ENCODE peak calls at places on chromosomes 2 and 18, in seven cellular contexts. One of them, this sample, is unnamed.

GRCh38 chr2:186294489-186294888 is 191.6 kb upstream of the ZC3H15 start:
- DNase-seq in endothelial cell: no peak
- DNase-seq in HFFc6: no peak
- DNase-seq in PC-3: no peak
- DNase-seq in H9: no peak
- DNase-seq in dorsolateral prefrontal cortex: no peak
- DNase-seq in GM06990: no peak
- DNase-seq in this sample: no peak

GRCh38 chr2:96540136-96540535 is 3.6 kb downstream of the ARID5A start:
- DNase-seq in HFFc6: peak; percentile 89
- DNase-seq in H9: no peak
- DNase-seq in endothelial cell: no peak
- DNase-seq in dorsolateral prefrontal cortex: no peak
- DNase-seq in PC-3: peak; percentile 90
- DNase-seq in GM06990: no peak
- DNase-seq in this sample: no peak

GRCh38 chr2:227939271-227940027 is 68.0 kb downstream of the DAW1 start:
- DNase-seq in H9: peak; percentile 64
- DNase-seq in GM06990: no peak
- DNase-seq in HFFc6: peak; percentile 27
- DNase-seq in PC-3: peak; percentile 67
- DNase-seq in dorsolateral prefrontal cortex: peak; percentile 50
- DNase-seq in endothelial cell: no peak
- DNase-seq in this sample: no peak

GRCh38 chr2:119768731-119769130 is 9.0 kb downstream of the PTPN4 start:
- DNase-seq in dorsolateral prefrontal cortex: no peak
- DNase-seq in endothelial cell: no peak
- DNase-seq in PC-3: no peak
- DNase-seq in HFFc6: no peak
- DNase-seq in H9: no peak
- DNase-seq in GM06990: no peak
- DNase-seq in this sample: no peak

GRCh38 chr2:191789791-191790190 is 57.1 kb downstream of the CAVIN2 start:
- DNase-seq in GM06990: no peak
- DNase-seq in H9: no peak
- DNase-seq in dorsolateral prefrontal cortex: no peak
- DNase-seq in endothelial cell: no peak
- DNase-seq in PC-3: no peak
- DNase-seq in HFFc6: no peak
- DNase-seq in this sample: no peak

GRCh38 chr2:229407170-229407569 is 136.1 kb upstream of the PID1 start:
- DNase-seq in endothelial cell: no peak
- DNase-seq in PC-3: peak; percentile 83
- DNase-seq in dorsolateral prefrontal cortex: peak; percentile 51
- DNase-seq in H9: no peak
- DNase-seq in HFFc6: peak; percentile 74
- DNase-seq in GM06990: no peak
- DNase-seq in this sample: peak; percentile 74

GRCh38 chr18:56637897-56638231 is 528 bp downstream of the TXNL1 start:
- DNase-seq in GM06990: no peak
- DNase-seq in dorsolateral prefrontal cortex: no peak
- DNase-seq in PC-3: peak; percentile 8
- DNase-seq in H9: no peak
- DNase-seq in HFFc6: no peak
- DNase-seq in endothelial cell: peak; percentile 5
- DNase-seq in this sample: no peak

GRCh38 chr2:41136966-41137494 is 685.1 kb upstream of the SLC8A1 start:
- DNase-seq in endothelial cell: no peak
- DNase-seq in dorsolateral prefrontal cortex: no peak
- DNase-seq in PC-3: peak; percentile 45
- DNase-seq in GM06990: no peak
- DNase-seq in HFFc6: no peak
- DNase-seq in H9: no peak
- DNase-seq in this sample: no peak

GRCh38 chr2:118089015-118089800 is 937 bp downstream of the INSIG2 start:
- DNase-seq in endothelial cell: peak; percentile 19
- DNase-seq in GM06990: no peak
- DNase-seq in dorsolateral prefrontal cortex: no peak
- DNase-seq in PC-3: peak; percentile 48
- DNase-seq in HFFc6: peak; percentile 22
- DNase-seq in H9: no peak
- DNase-seq in this sample: no peak

GRCh38 chr18:36464126-36464651 is 166.7 kb downstream of the FHOD3 start:
- DNase-seq in dorsolateral prefrontal cortex: no peak
- DNase-seq in HFFc6: peak; percentile 50
- DNase-seq in endothelial cell: no peak
- DNase-seq in PC-3: no peak
- DNase-seq in GM06990: no peak
- DNase-seq in H9: no peak
- DNase-seq in this sample: no peak

GRCh38 chr2:73896362-73897239 is 3.8 kb downstream of the ACTG2 start:
- DNase-seq in HFFc6: peak; percentile 64
- DNase-seq in GM06990: no peak
- DNase-seq in H9: no peak
- DNase-seq in dorsolateral prefrontal cortex: no peak
- DNase-seq in PC-3: no peak
- DNase-seq in endothelial cell: no peak
- DNase-seq in this sample: no peak

GRCh38 chr2:177072069-177072468 is 140.5 kb upstream of the HNRNPA3 start:
- DNase-seq in dorsolateral prefrontal cortex: no peak
- DNase-seq in endothelial cell: no peak
- DNase-seq in H9: no peak
- DNase-seq in GM06990: no peak
- DNase-seq in PC-3: no peak
- DNase-seq in HFFc6: no peak
- DNase-seq in this sample: no peak

GRCh38 chr2:181474227-181474626 is 17.0 kb downstream of the ITGA4 start:
- DNase-seq in GM06990: no peak
- DNase-seq in H9: no peak
- DNase-seq in PC-3: peak; percentile 10
- DNase-seq in endothelial cell: no peak
- DNase-seq in HFFc6: no peak
- DNase-seq in dorsolateral prefrontal cortex: no peak
- DNase-seq in this sample: no peak

GRCh38 chr2:111200333-111200879 is 79.7 kb downstream of the BCL2L11 start:
- DNase-seq in dorsolateral prefrontal cortex: no peak
- DNase-seq in PC-3: no peak
- DNase-seq in endothelial cell: no peak
- DNase-seq in GM06990: no peak
- DNase-seq in HFFc6: no peak
- DNase-seq in H9: no peak
- DNase-seq in this sample: no peak

GRCh38 chr18:63405986-63406385 is 16.3 kb downstream of the VPS4B start:
- DNase-seq in endothelial cell: no peak
- DNase-seq in HFFc6: no peak
- DNase-seq in GM06990: no peak
- DNase-seq in dorsolateral prefrontal cortex: no peak
- DNase-seq in H9: no peak
- DNase-seq in PC-3: no peak
- DNase-seq in this sample: no peak

GRCh38 chr2:194087569-194087968 is 1569.5 kb upstream of the SLC39A10 start:
- DNase-seq in GM06990: no peak
- DNase-seq in endothelial cell: no peak
- DNase-seq in PC-3: peak; percentile 23
- DNase-seq in HFFc6: no peak
- DNase-seq in H9: no peak
- DNase-seq in dorsolateral prefrontal cortex: no peak
- DNase-seq in this sample: no peak

GRCh38 chr2:234957533-234958135 is 5.8 kb downstream of the SH3BP4 start:
- DNase-seq in dorsolateral prefrontal cortex: no peak
- DNase-seq in GM06990: no peak
- DNase-seq in HFFc6: peak; percentile 75
- DNase-seq in PC-3: peak; percentile 88
- DNase-seq in H9: no peak
- DNase-seq in endothelial cell: no peak
- DNase-seq in this sample: no peak

GRCh38 chr2:116467243-116467642 is 1347.2 kb upstream of the DDX18 start:
- DNase-seq in endothelial cell: no peak
- DNase-seq in HFFc6: no peak
- DNase-seq in GM06990: no peak
- DNase-seq in H9: no peak
- DNase-seq in PC-3: no peak
- DNase-seq in dorsolateral prefrontal cortex: no peak
- DNase-seq in this sample: no peak

GRCh38 chr2:37005118-37005868 is 39.0 kb upstream of the STRN start:
- DNase-seq in HFFc6: no peak
- DNase-seq in endothelial cell: no peak
- DNase-seq in PC-3: peak; percentile 54
- DNase-seq in H9: peak; percentile 49
- DNase-seq in dorsolateral prefrontal cortex: no peak
- DNase-seq in GM06990: peak; percentile 32
- DNase-seq in this sample: no peak

GRCh38 chr2:160292225-160292624 is 92.2 kb upstream of the ITGB6 start:
- DNase-seq in PC-3: peak; percentile 26
- DNase-seq in H9: no peak
- DNase-seq in dorsolateral prefrontal cortex: no peak
- DNase-seq in endothelial cell: no peak
- DNase-seq in HFFc6: peak; percentile 37
- DNase-seq in GM06990: no peak
- DNase-seq in this sample: no peak

GRCh38 chr2:241879326-241879725 is 9.8 kb downstream of the RTP5 start:
- DNase-seq in PC-3: no peak
- DNase-seq in endothelial cell: no peak
- DNase-seq in GM06990: no peak
- DNase-seq in dorsolateral prefrontal cortex: no peak
- DNase-seq in HFFc6: no peak
- DNase-seq in H9: no peak
- DNase-seq in this sample: no peak

GRCh38 chr2:241885701-241886643 is 16.4 kb downstream of the RTP5 start:
- DNase-seq in H9: no peak
- DNase-seq in endothelial cell: no peak
- DNase-seq in GM06990: peak; percentile 49
- DNase-seq in dorsolateral prefrontal cortex: no peak
- DNase-seq in PC-3: no peak
- DNase-seq in HFFc6: no peak
- DNase-seq in this sample: no peak

GRCh38 chr2:241884951-241885700 is 15.6 kb downstream of the RTP5 start:
- DNase-seq in PC-3: no peak
- DNase-seq in endothelial cell: no peak
- DNase-seq in dorsolateral prefrontal cortex: no peak
- DNase-seq in HFFc6: no peak
- DNase-seq in H9: no peak
- DNase-seq in GM06990: no peak
- DNase-seq in this sample: no peak

GRCh38 chr2:241880311-241881073 is 11.0 kb downstream of the RTP5 start:
- DNase-seq in endothelial cell: no peak
- DNase-seq in HFFc6: no peak
- DNase-seq in H9: no peak
- DNase-seq in dorsolateral prefrontal cortex: no peak
- DNase-seq in GM06990: no peak
- DNase-seq in PC-3: no peak
- DNase-seq in this sample: no peak

GRCh38 chr2:241882090-241882625 is 12.6 kb downstream of the RTP5 start:
- DNase-seq in PC-3: peak; percentile 41
- DNase-seq in endothelial cell: no peak
- DNase-seq in dorsolateral prefrontal cortex: no peak
- DNase-seq in HFFc6: peak; percentile 25
- DNase-seq in H9: no peak
- DNase-seq in GM06990: no peak
- DNase-seq in this sample: no peak
- TF ChIP-seq CTCF in PC-3: peak; percentile 18
- TF ChIP-seq CTCF in endothelial cell: no peak
- TF ChIP-seq CTCF in dorsolateral prefrontal cortex: no peak
- TF ChIP-seq CTCF in HFFc6: peak; percentile 30
- TF ChIP-seq CTCF in H9: peak; percentile 8
- TF ChIP-seq CTCF in GM06990: peak; percentile 47
- TF ChIP-seq CTCF in this sample: no peak

DNA sequence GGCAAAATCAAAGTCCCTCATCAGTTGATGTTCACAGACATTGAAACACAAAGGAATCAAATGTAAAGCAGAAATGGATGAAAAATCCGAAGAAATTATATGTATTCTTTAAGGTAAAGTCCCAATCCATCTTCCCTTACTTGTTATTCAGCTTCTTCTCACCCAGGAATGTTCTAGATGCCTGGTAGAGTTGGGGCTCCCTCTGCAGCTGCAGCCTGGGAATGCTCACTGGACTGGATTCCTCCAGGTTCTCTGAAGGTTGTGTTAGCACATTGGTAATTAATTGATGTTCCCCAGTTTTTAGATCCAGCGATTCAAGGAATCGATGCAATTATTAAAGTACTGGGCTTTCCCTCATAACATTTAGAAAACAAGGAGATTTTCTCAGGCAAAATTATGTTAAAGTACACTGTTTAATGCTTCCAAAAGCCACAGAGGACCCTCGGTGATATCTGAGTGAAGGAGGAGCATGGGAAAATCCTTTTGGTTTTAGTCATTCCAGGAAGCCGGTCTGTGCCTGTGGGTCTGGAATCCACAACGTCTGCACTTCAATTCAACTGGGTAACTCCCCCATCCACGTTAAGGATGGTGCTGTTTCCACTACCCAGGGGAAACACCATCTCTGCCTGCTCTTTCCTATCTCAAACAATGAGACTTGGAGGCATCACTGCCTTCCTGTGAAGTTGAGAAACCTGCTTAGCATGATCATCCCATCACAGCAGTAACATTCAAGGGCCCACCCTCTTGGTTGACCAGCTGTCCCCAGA is 22.0 kb downstream of the NTSR2 start:
- DNase-seq in HFFc6: no peak
- DNase-seq in PC-3: no peak
- DNase-seq in GM06990: no peak
- DNase-seq in endothelial cell: no peak
- DNase-seq in H9: no peak
- DNase-seq in dorsolateral prefrontal cortex: no peak
- DNase-seq in this sample: no peak
- TF ChIP-seq CTCF in HFFc6: peak; percentile 40
- TF ChIP-seq CTCF in PC-3: peak; percentile 42
- TF ChIP-seq CTCF in GM06990: no peak
- TF ChIP-seq CTCF in endothelial cell: no peak
- TF ChIP-seq CTCF in H9: peak; percentile 49
- TF ChIP-seq CTCF in dorsolateral prefrontal cortex: no peak
- TF ChIP-seq CTCF in this sample: no peak

GRCh38 chr2:180258579-180258978 is 251.5 kb upstream of the CWC22 start:
- DNase-seq in HFFc6: no peak
- DNase-seq in dorsolateral prefrontal cortex: no peak
- DNase-seq in H9: no peak
- DNase-seq in endothelial cell: no peak
- DNase-seq in PC-3: no peak
- DNase-seq in GM06990: no peak
- DNase-seq in this sample: no peak
- TF ChIP-seq CTCF in HFFc6: no peak
- TF ChIP-seq CTCF in dorsolateral prefrontal cortex: no peak
- TF ChIP-seq CTCF in H9: no peak
- TF ChIP-seq CTCF in endothelial cell: no peak
- TF ChIP-seq CTCF in PC-3: no peak
- TF ChIP-seq CTCF in GM06990: no peak
- TF ChIP-seq CTCF in this sample: no peak

GRCh38 chr18:68330658-68331057 is 384.2 kb downstream of the TMX3 start:
- DNase-seq in endothelial cell: no peak
- DNase-seq in PC-3: no peak
- DNase-seq in H9: no peak
- DNase-seq in GM06990: no peak
- DNase-seq in HFFc6: no peak
- DNase-seq in dorsolateral prefrontal cortex: no peak
- DNase-seq in this sample: no peak
- TF ChIP-seq CTCF in endothelial cell: peak; percentile 57
- TF ChIP-seq CTCF in PC-3: peak; percentile 13
- TF ChIP-seq CTCF in H9: peak; percentile 35
- TF ChIP-seq CTCF in GM06990: no peak
- TF ChIP-seq CTCF in HFFc6: peak; percentile 65
- TF ChIP-seq CTCF in dorsolateral prefrontal cortex: no peak
- TF ChIP-seq CTCF in this sample: no peak

GRCh38 chr18:27223570-27224340 is 38.6 kb upstream of the CHST9 start:
- DNase-seq in dorsolateral prefrontal cortex: no peak
- DNase-seq in PC-3: no peak
- DNase-seq in endothelial cell: no peak
- DNase-seq in GM06990: no peak
- DNase-seq in H9: peak; percentile 69
- DNase-seq in HFFc6: no peak
- DNase-seq in this sample: no peak
- TF ChIP-seq CTCF in dorsolateral prefrontal cortex: no peak
- TF ChIP-seq CTCF in PC-3: no peak
- TF ChIP-seq CTCF in endothelial cell: no peak
- TF ChIP-seq CTCF in GM06990: no peak
- TF ChIP-seq CTCF in H9: no peak
- TF ChIP-seq CTCF in HFFc6: no peak
- TF ChIP-seq CTCF in this sample: no peak

This sample was measured in RWPE2.